ENCODE peak calls at places on chromosomes 7 and 10, in four cellular contexts. H is NCI-H2171 treated with DMSO at 0.1 percent for 48 hours, U is HAP-1, V is psoas muscle. E is an unnamed sample.

GRCh38 chr10:8054498-8055407 is at the start of gene GATA3:
- DNase-seq in U (peak), H (no peak), V (peak), E (peak)

GRCh38 chr10:38025283-38025682 is 14.8 kb downstream of the ZNF33A start:
- DNase-seq in V (no peak), H (no peak), U (no peak), E (no peak)

GRCh38 chr7:103446046-103446520 is at the start of gene SLC26A5:
- DNase-seq in V (no peak), U (peak), H (no peak), E (no peak)

GRCh38 chr10:107474650-107475049 is 310.1 kb upstream of the SORCS1 start:
- DNase-seq in V (no peak), U (no peak), H (no peak), E (no peak)

GRCh38 chr7:142177869-142178268 is 66.4 kb downstream of the MGAM2 start:
- DNase-seq in U (no peak), V (no peak), H (no peak), E (no peak)

GRCh38 chr10:124092270-124093075 is 925 bp downstream of the CHST15 start:
- DNase-seq in U (no peak), H (peak), V (peak), E (peak)

GRCh38 chr10:19937989-19938388 is 121.8 kb downstream of the PLXDC2 start:
- DNase-seq in V (no peak), U (no peak), H (no peak), E (no peak)

GRCh38 chr10:48456808-48457761 is 147.8 kb downstream of the ARHGAP22 start:
- DNase-seq in V (peak), H (no peak), U (no peak), E (no peak)

GRCh38 chr10:45308707-45309106 is 6.7 kb downstream of the OR13A1 start:
- DNase-seq in U (no peak), V (no peak), H (no peak), E (no peak)

GRCh38 chr7:5439572-5440496 is 16.2 kb upstream of the TNRC18 start:
- DNase-seq in U (no peak), V (no peak), H (no peak), E (no peak)

GRCh38 chr7:105885386-105886111 is 9.2 kb upstream of the ATXN7L1 start:
- DNase-seq in U (no peak), V (no peak), H (peak), E (no peak)

GRCh38 chr7:111011500-111011899 is 79.4 kb upstream of the LRRN3 start:
- DNase-seq in U (no peak), V (no peak), H (no peak), E (no peak)

GRCh38 chr7:47513741-47514241 is 68.1 kb downstream of the TNS3 start:
- DNase-seq in H (no peak), V (no peak), U (no peak), E (no peak)

GRCh38 chr7:132655071-132655761 is 78.9 kb upstream of the PLXNA4 start:
- DNase-seq in H (no peak), U (no peak), V (peak), E (peak)

GRCh38 chr7:49322476-49322875 is 398.1 kb downstream of the CDC14C start:
- DNase-seq in V (no peak), U (no peak), H (no peak), E (no peak)

GRCh38 chr10:29795856-29796255 is 161.1 kb upstream of the SVIL start:
- DNase-seq in U (no peak), H (no peak), V (no peak), E (no peak)

GRCh38 chr7:36066021-36066664 is 86.9 kb upstream of the EEPD1 start:
- DNase-seq in H (no peak), V (no peak), U (no peak), E (no peak)

GRCh38 chr7:255038-255435 is 34.9 kb upstream of the FOXL3 start:
- DNase-seq in U (no peak), V (peak), H (no peak), E (no peak)

E was measured in heart right ventricle.